ENCODE peak calls at places on chromosomes 11 and 22, in seven cellular contexts. E is RCC 7860; Q is NCI-H774; X is ovary; P is body of pancreas; B is activated CD4-positive, alpha-beta T cell treated with anti-CD3 and anti-CD28 coated beads for 1 hour; O is retina. Y is an unnamed sample.

GRCh38 chr22:43085658-43086606 is 3.3 kb downstream of the TTLL1 start:
- DNase-seq in E (no peak), Q (no peak), X (no peak), P (no peak), B (no peak), O (no peak), Y (no peak)

GRCh38 chr22:22748297-22748743 is 103.9 kb downstream of the GGTLC2 start:
- DNase-seq in E (no peak), Q (no peak), X (peak; percentile 35), P (peak; percentile 68), B (no peak), O (peak; percentile 62), Y (peak; percentile 35)

GRCh38 chr11:278001-278951 is at the start of gene NLRP6:
- DNase-seq in E (no peak), Q (no peak), X (no peak), P (no peak), B (no peak), O (no peak), Y (no peak)

GRCh38 chr22:39727541-39727940 is 157.0 kb downstream of the CACNA1I start:
- DNase-seq in E (no peak), Q (no peak), X (no peak), P (no peak), B (no peak), O (no peak), Y (no peak)

GRCh38 chr11:65590240-65590738 is 5.3 kb downstream of the KCNK7 start:
- DNase-seq in E (no peak), Q (peak; percentile 11), X (peak; percentile 74), P (no peak), B (no peak), O (no peak), Y (no peak)

GRCh38 chr11:13962562-13963168 is at the start of gene SPON1:
- DNase-seq in E (no peak), Q (peak; percentile 21), X (peak; percentile 68), P (peak; percentile 44), B (peak; percentile 31), O (peak; percentile 92), Y (no peak)

GRCh38 chr22:28239941-28240340 is 320.9 kb upstream of the PITPNB start:
- DNase-seq in E (no peak), Q (no peak), X (no peak), P (no peak), B (no peak), O (no peak), Y (no peak)

GRCh38 chr11:64848779-64849599 is 4.5 kb upstream of the CDC42BPG start:
- DNase-seq in E (no peak), Q (no peak), X (no peak), P (peak; percentile 88), B (no peak), O (no peak), Y (no peak)

GRCh38 chr11:63769719-63770443 is 1.3 kb upstream of the ZFTA start:
- DNase-seq in E (no peak), Q (no peak), X (peak; percentile 35), P (no peak), B (no peak), O (peak; percentile 82), Y (no peak)

GRCh38 chr11:44467931-44468330 is 97.5 kb upstream of the CD82 start:
- DNase-seq in E (no peak), Q (no peak), X (no peak), P (no peak), B (no peak), O (no peak), Y (no peak)

GRCh38 chr11:6565988-6566703 is 37.3 kb downstream of the RRP8 start:
- DNase-seq in E (no peak), Q (no peak), X (no peak), P (no peak), B (no peak), O (no peak), Y (no peak)

GRCh38 chr11:104076455-104076854 is 40.0 kb downstream of the DDI1 start:
- DNase-seq in E (no peak), Q (no peak), X (no peak), P (no peak), B (no peak), O (no peak), Y (no peak)

GRCh38 chr11:117328414-117329010 is 858 bp downstream of the CEP164 start:
- DNase-seq in E (no peak), Q (no peak), X (no peak), P (peak; percentile 47), B (no peak), O (no peak), Y (peak; percentile 33)

GRCh38 chr11:100753144-100753543 is 66.1 kb downstream of the ARHGAP42 start:
- DNase-seq in E (no peak), Q (no peak), X (no peak), P (no peak), B (no peak), O (no peak), Y (no peak)

GRCh38 chr11:69698362-69698761 is 5.5 kb downstream of the FGF19 start:
- DNase-seq in E (no peak), Q (no peak), X (no peak), P (no peak), B (no peak), O (no peak), Y (no peak)

GRCh38 chr22:45335854-45336492 is 26.2 kb downstream of the FAM118A start:
- DNase-seq in E (no peak), Q (no peak), X (no peak), P (no peak), B (no peak), O (no peak), Y (no peak)

GRCh38 chr22:11627436-11627797 is 3900.6 kb upstream of the OR11H1 start:
- DNase-seq in E (no peak), Q (no peak), X (no peak), P (no peak), B (no peak), O (no peak), Y (no peak)

GRCh38 chr11:26227311-26227710 is 104.6 kb upstream of the ANO3 start:
- DNase-seq in E (peak; percentile 38), Q (peak; percentile 8), X (no peak), P (no peak), B (no peak), O (no peak), Y (peak; percentile 38)

GRCh38 chr22:48376428-48376827 is 1451.2 kb downstream of the BRD1 start:
- DNase-seq in E (no peak), Q (no peak), X (no peak), P (no peak), B (no peak), O (no peak), Y (no peak)

GRCh38 chr11:112526699-112527410 is 266.2 kb upstream of the PLET1 start:
- DNase-seq in E (no peak), Q (no peak), X (no peak), P (no peak), B (no peak), O (no peak), Y (no peak)

GRCh38 chr11:87081358-87081757 is 43.6 kb downstream of the TMEM135 start:
- DNase-seq in E (no peak), Q (no peak), X (no peak), P (no peak), B (no peak), O (no peak), Y (no peak)

GRCh38 chr11:46272816-46273427 is 4.5 kb upstream of the CREB3L1 start:
- DNase-seq in E (peak; percentile 48), Q (no peak), X (peak; percentile 74), P (peak; percentile 67), B (no peak), O (no peak), Y (peak; percentile 50)

GRCh38 chr11:82807646-82808045 is 74.0 kb upstream of the FAM181B start:
- DNase-seq in E (no peak), Q (no peak), X (no peak), P (no peak), B (no peak), O (no peak), Y (no peak)

GRCh38 chr22:34950480-34950879 is 115.5 kb upstream of the ISX start:
- DNase-seq in E (no peak), Q (no peak), X (no peak), P (no peak), B (no peak), O (no peak), Y (no peak)

GRCh38 chr11:74142624-74143023 is 28.2 kb downstream of the C2CD3 start:
- DNase-seq in E (peak; percentile 41), Q (no peak), X (no peak), P (no peak), B (no peak), O (no peak), Y (no peak)

GRCh38 chr11:2927851-2928604 is 1.2 kb downstream of the PHLDA2 start:
- DNase-seq in E (peak; percentile 24), Q (no peak), X (peak; percentile 16), P (no peak), B (no peak), O (no peak), Y (peak; percentile 36)

GRCh38 chr22:50621491-50621880 is 6.5 kb downstream of the ARSA start:
- DNase-seq in E (no peak), Q (no peak), X (no peak), P (peak; percentile 36), B (no peak), O (no peak), Y (peak; percentile 13)

GRCh38 chr11:116232364-116232801 is 540.4 kb downstream of the BUD13 start:
- DNase-seq in E (no peak), Q (no peak), X (no peak), P (no peak), B (no peak), O (no peak), Y (no peak)

GRCh38 chr22:19793656-19794310 is 33.2 kb downstream of the TBX1 start:
- DNase-seq in E (no peak), Q (no peak), X (no peak), P (no peak), B (no peak), O (no peak), Y (no peak)

GRCh38 chr11:62119569-62119968 is 4.2 kb upstream of the INCENP start:
- DNase-seq in E (no peak), Q (no peak), X (no peak), P (no peak), B (no peak), O (no peak), Y (no peak)

GRCh38 chr11:26621147-26621546 is 49.1 kb upstream of the MUC15 start:
- DNase-seq in E (peak; percentile 47), Q (no peak), X (no peak), P (no peak), B (no peak), O (no peak), Y (peak; percentile 67)

GRCh38 chr11:2094354-2095197 is 44.6 kb downstream of the IGF2 start:
- DNase-seq in E (no peak), Q (no peak), X (no peak), P (no peak), B (no peak), O (no peak), Y (no peak)

GRCh38 chr11:12472401-12473065 is 95.2 kb downstream of the PARVA start:
- DNase-seq in E (no peak), Q (no peak), X (no peak), P (no peak), B (no peak), O (peak; percentile 56), Y (no peak)

GRCh38 chr22:32265882-32266767 is 11.0 kb upstream of the SLC5A4 start:
- DNase-seq in E (peak; percentile 21), Q (peak; percentile 41), X (peak; percentile 48), P (peak; percentile 76), B (peak; percentile 30), O (peak; percentile 58), Y (peak; percentile 73)

GRCh38 chr11:7672960-7673723 is at the start of gene CYB5R2:
- DNase-seq in E (no peak), Q (peak; percentile 21), X (peak; percentile 81), P (peak; percentile 74), B (no peak), O (no peak), Y (peak; percentile 26)

GRCh38 chr22:21862386-21863242 is 4.8 kb downstream of the MAPK1 start:
- DNase-seq in E (no peak), Q (no peak), X (no peak), P (no peak), B (no peak), O (no peak), Y (no peak)

GRCh38 chr11:47532597-47533213 is 20.2 kb downstream of the CELF1 start:
- DNase-seq in E (no peak), Q (no peak), X (no peak), P (no peak), B (no peak), O (peak; percentile 26), Y (no peak)

Y was measured in ACHN.